ENCODE peak calls at places on chromosomes 12 and 14, in five cellular contexts. One of them, this sample, is unnamed.

GRCh38 chr12:116361404-116362223 is 84.1 kb upstream of the MED13L start:
- DNase-seq in GM06990: peak
- DNase-seq in T47D: no peak
- DNase-seq in CD4-positive, alpha-beta memory T cell: no peak
- DNase-seq in NCI-H1436: peak
- DNase-seq in this sample: no peak

GRCh38 chr14:49366416-49366815 is 219.8 kb downstream of the RPS29 start:
- DNase-seq in GM06990: no peak
- DNase-seq in T47D: no peak
- DNase-seq in CD4-positive, alpha-beta memory T cell: no peak
- DNase-seq in NCI-H1436: no peak
- DNase-seq in this sample: no peak

GRCh38 chr12:82574191-82574590 is 112.5 kb upstream of the TMTC2 start:
- DNase-seq in GM06990: no peak
- DNase-seq in T47D: no peak
- DNase-seq in CD4-positive, alpha-beta memory T cell: no peak
- DNase-seq in NCI-H1436: no peak
- DNase-seq in this sample: no peak

GRCh38 chr12:88578274-88578673 is 2.0 kb downstream of the KITLG start:
- DNase-seq in GM06990: no peak
- DNase-seq in T47D: no peak
- DNase-seq in CD4-positive, alpha-beta memory T cell: no peak
- DNase-seq in NCI-H1436: no peak
- DNase-seq in this sample: no peak

GRCh38 chr14:34911209-34912150 is 36.3 kb upstream of the BAZ1A start:
- DNase-seq in GM06990: no peak
- DNase-seq in T47D: no peak
- DNase-seq in CD4-positive, alpha-beta memory T cell: no peak
- DNase-seq in NCI-H1436: no peak
- DNase-seq in this sample: no peak

GRCh38 chr14:30610719-30611388 is 11.3 kb upstream of the SCFD1 start:
- DNase-seq in GM06990: no peak
- DNase-seq in T47D: no peak
- DNase-seq in CD4-positive, alpha-beta memory T cell: no peak
- DNase-seq in NCI-H1436: peak
- DNase-seq in this sample: peak

GRCh38 chr14:87992349-87992719 is 648 bp downstream of the GALC start:
- DNase-seq in GM06990: no peak
- DNase-seq in T47D: no peak
- DNase-seq in CD4-positive, alpha-beta memory T cell: no peak
- DNase-seq in NCI-H1436: no peak
- DNase-seq in this sample: no peak

GRCh38 chr12:131591136-131591535 is 119.8 kb upstream of the SFSWAP start:
- DNase-seq in GM06990: no peak
- DNase-seq in T47D: no peak
- DNase-seq in CD4-positive, alpha-beta memory T cell: no peak
- DNase-seq in NCI-H1436: no peak
- DNase-seq in this sample: no peak

GRCh38 chr14:67650694-67651093 is 23.7 kb downstream of the VTI1B start:
- DNase-seq in GM06990: no peak
- DNase-seq in T47D: no peak
- DNase-seq in CD4-positive, alpha-beta memory T cell: no peak
- DNase-seq in NCI-H1436: no peak
- DNase-seq in this sample: no peak

GRCh38 chr12:76220980-76221379 is 127.2 kb downstream of the BBS10 start:
- DNase-seq in GM06990: no peak
- DNase-seq in T47D: no peak
- DNase-seq in CD4-positive, alpha-beta memory T cell: no peak
- DNase-seq in NCI-H1436: no peak
- DNase-seq in this sample: no peak